ENCODE peak calls at places on chromosomes 16 and 17, in four cellular contexts. V is IMR-90, C is K562, R is HepG2. D is an unnamed sample.

GRCh38 chr16:11306997-11307638 is 26.0 kb upstream of the PRM1 start:
- DNase-seq in V (no peak), C (no peak), R (peak), D (no peak)

GRCh38 chr16:49739381-49739780 is 116.5 kb downstream of the ZNF423 start:
- DNase-seq in V (no peak), C (peak), R (no peak), D (peak)

GRCh38 chr17:8253801-8254200 is 4.7 kb downstream of the PFAS start:
- DNase-seq in V (no peak), C (no peak), R (no peak), D (peak)

GRCh38 chr16:88376053-88376834 is 6.5 kb upstream of the ZNF469 start:
- DNase-seq in V (no peak), C (no peak), R (no peak), D (no peak)

GRCh38 chr16:56274369-56274768 is 83.1 kb downstream of the GNAO1 start:
- DNase-seq in V (no peak), C (no peak), R (no peak), D (no peak)

GRCh38 chr16:10493276-10493675 is 87.1 kb downstream of the EMP2 start:
- DNase-seq in V (no peak), C (no peak), R (no peak), D (no peak)

GRCh38 chr16:79430129-79430789 is 170.3 kb downstream of the MAF start:
- DNase-seq in V (no peak), C (no peak), R (no peak), D (no peak)

GRCh38 chr16:79283578-79283977 is 317.0 kb downstream of the MAF start:
- DNase-seq in V (no peak), C (no peak), R (no peak), D (no peak)

GRCh38 chr16:2428051-2428786 is 1.0 kb upstream of the CCNF start:
- DNase-seq in V (no peak), C (peak), R (no peak), D (peak)

GRCh38 chr16:71249399-71249798 is 18.9 kb upstream of the HYDIN start:
- DNase-seq in V (no peak), C (no peak), R (no peak), D (no peak)

GRCh38 chr16:29821663-29822115 is 1.4 kb downstream of the MVP start:
- DNase-seq in V (peak), C (no peak), R (no peak), D (peak)

GRCh38 chr17:74840989-74841666 is 18.6 kb downstream of the GRIN2C start:
- DNase-seq in V (peak), C (peak), R (peak), D (no peak)

DNA sequence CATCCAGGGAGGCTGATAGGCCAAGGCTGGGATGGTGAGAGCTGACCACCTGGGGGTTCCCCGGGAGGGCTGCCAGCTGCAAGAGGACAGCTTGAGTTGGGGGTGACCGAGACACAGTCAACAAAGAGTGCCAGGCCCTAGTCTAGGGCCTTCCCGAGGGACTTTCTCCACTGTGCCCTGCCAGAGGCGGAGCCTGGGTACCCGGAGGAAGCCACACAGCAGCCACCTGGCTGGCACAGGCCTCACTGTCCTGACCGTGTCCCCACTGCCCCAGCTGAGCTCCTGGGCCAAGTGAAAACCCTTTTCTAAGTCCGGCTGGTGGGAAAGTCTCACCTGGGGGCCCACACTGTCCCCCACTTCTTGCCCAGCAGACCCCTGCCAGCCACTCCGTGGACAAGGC is 71.9 kb upstream of the GSE1 start:
- DNase-seq in V (no peak), C (no peak), R (no peak), D (no peak)
- TF ChIP-seq MAZ in V (no peak), C (no peak), R (no peak), D (no peak)

GRCh38 chr16:73150790-73151189 is 102.9 kb upstream of the ZFHX3 start:
- DNase-seq in V (no peak), C (no peak), R (no peak), D (no peak)

GRCh38 chr16:73149329-73149728 is 101.4 kb upstream of the ZFHX3 start:
- DNase-seq in V (no peak), C (no peak), R (peak), D (no peak)

GRCh38 chr16:73152731-73153130 is 104.8 kb upstream of the ZFHX3 start:
- DNase-seq in V (no peak), C (no peak), R (peak), D (no peak)

GRCh38 chr16:73154063-73154870 is 106.3 kb upstream of the ZFHX3 start:
- DNase-seq in V (no peak), C (no peak), R (no peak), D (no peak)

DNA sequence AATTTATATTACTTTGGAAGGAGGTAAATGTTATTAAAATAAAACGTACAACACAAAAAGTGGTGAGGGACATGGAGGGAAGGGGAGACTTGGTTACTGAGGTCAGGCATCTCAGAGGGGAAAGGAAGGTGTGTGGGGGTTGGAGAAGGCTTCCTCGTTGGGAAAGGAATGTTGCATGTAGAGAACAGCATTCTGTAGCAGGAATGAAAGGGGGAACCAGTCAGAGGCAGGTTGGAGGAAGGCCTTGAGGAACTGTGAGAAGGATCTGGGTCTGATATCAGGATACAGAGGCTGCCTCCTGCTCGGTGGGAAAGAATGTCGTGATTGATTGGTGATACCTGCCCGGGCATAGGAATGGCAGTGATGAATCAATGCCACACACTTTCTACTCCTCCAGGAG is 103.3 kb upstream of the ZFHX3 start:
- DNase-seq in V (no peak), C (no peak), R (no peak), D (no peak)
- TF ChIP-seq MAZ in V (no peak), C (no peak), R (no peak), D (no peak)

DNA sequence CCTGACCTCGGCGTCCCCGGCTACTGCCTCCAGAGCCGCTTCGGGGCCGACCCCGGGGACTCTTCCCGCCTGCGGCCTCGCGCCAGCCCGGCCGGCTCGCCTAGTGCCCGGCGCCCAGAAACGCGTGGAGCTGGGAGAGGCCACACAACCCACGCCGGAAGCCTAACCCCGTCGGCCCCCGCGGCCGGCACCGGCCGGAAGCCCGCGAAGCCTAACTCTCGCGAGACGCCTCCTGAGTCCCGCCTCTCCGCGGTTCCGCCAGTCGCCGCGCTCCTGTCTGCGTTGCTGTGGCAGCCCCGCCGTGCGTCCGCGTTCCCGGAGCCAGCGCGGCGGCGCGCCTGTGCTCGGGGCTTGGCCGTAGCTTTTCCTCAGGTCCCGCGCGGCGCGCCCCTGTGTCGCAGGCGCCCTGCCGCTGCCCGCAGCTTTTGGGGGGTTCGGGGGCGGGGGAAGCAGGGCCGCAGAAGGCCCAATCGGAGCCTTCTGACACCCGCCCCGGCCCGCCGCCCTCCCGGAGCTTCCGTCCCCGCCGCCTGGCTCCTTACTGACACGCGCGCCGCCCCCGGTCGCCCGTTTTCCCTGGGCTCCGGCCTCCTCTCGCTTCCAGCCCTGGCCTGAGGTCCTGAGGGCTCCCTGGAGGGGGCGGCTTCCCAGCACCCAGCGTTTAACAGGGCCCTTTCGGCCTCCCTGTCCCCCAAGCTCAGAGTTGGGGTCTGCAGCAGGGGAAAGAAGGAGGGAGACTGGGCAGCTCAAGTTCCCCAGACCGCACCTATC is 21.7 kb downstream of the NPTX1 start:
- DNase-seq in V (peak), C (peak), R (peak), D (peak)
- TF ChIP-seq MAZ in V (peak), C (peak), R (peak), D (peak)

DNA sequence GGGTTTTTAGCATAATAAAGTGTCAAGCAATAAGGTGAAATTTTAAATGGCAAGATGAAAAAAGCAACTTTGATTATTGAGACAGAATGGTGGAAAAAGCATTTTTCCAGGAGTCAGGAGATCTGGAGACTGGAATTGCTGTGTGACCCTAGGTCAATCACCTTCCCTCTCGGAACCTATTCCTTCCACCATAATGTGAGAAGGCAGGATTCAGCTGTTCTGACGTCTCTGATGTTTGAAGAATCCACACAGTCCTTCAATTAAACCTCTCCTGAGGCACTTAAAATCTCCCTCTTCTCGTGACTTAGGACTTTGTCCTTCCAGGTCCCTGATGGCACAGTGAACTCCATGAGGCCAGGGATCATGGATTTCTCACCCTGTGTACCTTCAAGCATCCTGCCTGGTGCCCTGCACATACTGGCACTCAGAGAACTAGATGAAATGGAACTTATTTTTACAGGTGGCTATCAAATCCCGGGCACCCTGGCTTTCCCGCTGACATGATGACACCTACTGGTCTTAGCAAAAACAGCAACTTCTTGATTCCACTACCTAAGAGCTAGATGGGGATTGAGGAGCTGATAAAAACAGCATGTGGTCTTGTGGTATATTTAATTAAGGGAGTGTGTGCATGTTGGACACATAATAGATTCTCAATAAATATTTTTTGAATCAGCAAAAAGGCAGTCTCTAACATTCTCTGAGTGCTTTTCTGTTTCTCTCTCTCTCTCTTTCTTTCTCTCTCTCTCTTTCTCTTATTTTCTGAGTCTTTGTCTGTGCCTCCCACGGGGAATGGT is 2.3 kb upstream of the CCDC182 start:
- DNase-seq in V (peak), C (peak), R (peak), D (peak)
- TF ChIP-seq MAZ in V (no peak), C (no peak), R (no peak), D (no peak)

GRCh38 chr16:15857779-15858560 is 1.1 kb upstream of the MYH11 start:
- DNase-seq in V (peak), C (no peak), R (no peak), D (no peak)
- TF ChIP-seq MAZ in V (peak), C (no peak), R (no peak), D (no peak)

GRCh38 chr17:17358060-17358751 is 55.0 kb downstream of the NT5M start:
- DNase-seq in V (no peak), C (no peak), R (no peak), D (no peak)

GRCh38 chr17:17356931-17357270 is 53.7 kb downstream of the NT5M start:
- DNase-seq in V (no peak), C (no peak), R (no peak), D (no peak)

GRCh38 chr17:17358866-17359265 is 55.7 kb downstream of the NT5M start:
- DNase-seq in V (no peak), C (no peak), R (no peak), D (no peak)

GRCh38 chr17:17360087-17360730 is 57.0 kb downstream of the NT5M start:
- DNase-seq in V (no peak), C (no peak), R (no peak), D (no peak)

GRCh38 chr17:17359271-17359670 is 56.1 kb downstream of the NT5M start:
- DNase-seq in V (no peak), C (no peak), R (no peak), D (no peak)
- TF ChIP-seq MAZ in V (no peak), C (no peak), R (no peak), D (no peak)

GRCh38 chr17:50464121-50464520 is 4.6 kb downstream of the CHAD start:
- DNase-seq in V (no peak), C (peak), R (no peak), D (no peak)

GRCh38 chr17:50466371-50467113 is 2.1 kb downstream of the CHAD start:
- DNase-seq in V (no peak), C (no peak), R (no peak), D (no peak)

GRCh38 chr17:50465635-50466034 is 3.0 kb downstream of the CHAD start:
- DNase-seq in V (no peak), C (no peak), R (no peak), D (no peak)

GRCh38 chr17:50465171-50465570 is 3.5 kb downstream of the CHAD start:
- DNase-seq in V (no peak), C (no peak), R (no peak), D (no peak)

DNA sequence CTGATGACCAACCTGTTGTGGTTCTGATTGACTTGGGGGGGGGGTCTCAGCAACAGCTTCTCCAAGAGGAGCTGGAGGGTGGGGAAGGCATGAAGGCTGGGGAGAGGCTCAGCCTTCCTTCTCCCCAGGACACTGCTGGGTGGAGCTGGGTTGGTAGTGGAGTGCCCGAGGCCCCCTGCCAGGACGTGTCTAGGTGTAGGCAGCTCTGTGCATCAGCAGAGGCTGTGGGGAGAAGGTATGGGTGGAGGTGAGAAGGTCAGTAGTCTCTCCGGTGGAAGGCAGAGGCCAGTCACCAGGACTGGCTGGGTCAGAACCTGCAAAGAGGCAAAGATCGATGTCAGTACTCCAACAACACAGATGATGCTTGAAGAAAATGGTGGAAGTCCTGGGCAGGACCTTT is 3.9 kb downstream of the CHAD start:
- DNase-seq in V (no peak), C (no peak), R (no peak), D (no peak)
- TF ChIP-seq MAZ in V (no peak), C (no peak), R (no peak), D (no peak)

GRCh38 chr16:65808735-65809134 is 557.8 kb upstream of the CDH5 start:
- DNase-seq in V (no peak), C (no peak), R (no peak), D (no peak)

GRCh38 chr16:65807858-65808257 is 558.6 kb upstream of the CDH5 start:
- DNase-seq in V (no peak), C (no peak), R (no peak), D (no peak)

GRCh38 chr16:65809627-65810026 is 556.9 kb upstream of the CDH5 start:
- DNase-seq in V (no peak), C (no peak), R (no peak), D (no peak)
- TF ChIP-seq MAZ in V (no peak), C (no peak), R (no peak), D (no peak)

DNA sequence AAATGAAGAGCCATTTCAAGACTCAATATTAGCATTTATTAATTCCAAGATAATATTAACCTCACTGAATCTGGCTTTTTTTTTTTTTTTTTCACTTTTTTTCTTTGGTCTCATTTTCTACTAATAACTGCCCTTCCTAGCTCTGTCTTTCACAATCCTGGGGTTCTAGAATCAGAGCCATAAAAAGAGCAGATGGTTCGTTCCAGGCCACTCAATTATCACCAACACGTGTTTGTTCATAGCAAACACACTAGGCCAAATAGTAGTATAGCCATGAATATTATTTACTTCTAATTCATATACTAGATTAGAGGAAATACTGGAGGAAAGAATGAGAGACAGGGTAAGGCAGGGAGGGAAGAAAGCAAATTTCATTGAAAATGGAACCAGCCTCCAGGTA is 39.8 kb downstream of the TEX2 start:
- DNase-seq in V (no peak), C (no peak), R (no peak), D (no peak)
- TF ChIP-seq MAZ in V (no peak), C (no peak), R (no peak), D (no peak)

GRCh38 chr17:15306406-15306970 is 34.9 kb downstream of the TEKT3 start:
- DNase-seq in V (peak), C (no peak), R (no peak), D (no peak)
- TF ChIP-seq MAZ in V (no peak), C (no peak), R (no peak), D (no peak)

D was measured in A549.